ENCODE peak calls at places on chromosomes 4 and X, in ten cellular contexts. F is H9; Y is cardiac muscle cell; P is testis; U is uterus; O is IMR-90; S is fibroblast of lung; M is CD8-positive, alpha-beta T cell; G is OCI-LY7; Z is right lobe of liver. I is an unnamed sample. For H3K4me1, the result is how much of the 10 kb centered on the place peaks cover.

GRCh38 chr4:61877893-61878292 is 677.8 kb downstream of the ADGRL3 start:
- DNase-seq in Y (no peak), Z (no peak), F (no peak), P (no peak), M (no peak), U (no peak), G (no peak), S (no peak), O (no peak), I (no peak)

GRCh38 chrX:4253092-4253491 is 539.6 kb upstream of the PRKX start:
- DNase-seq in Z (no peak), P (no peak), M (no peak), U (no peak), G (peak), Y (no peak), O (no peak), F (no peak), S (no peak), I (no peak)

GRCh38 chr4:89800527-89801103 is 36.3 kb downstream of the SNCA start:
- DNase-seq in U (no peak), Z (no peak), G (no peak), P (no peak), F (no peak), M (no peak), Y (no peak), S (no peak), O (peak), I (no peak)

GRCh38 chr4:55447108-55447708 is 51.5 kb downstream of the TMEM165 start:
- DNase-seq in Y (no peak), O (no peak), Z (no peak), S (no peak), F (no peak), U (no peak), G (no peak), M (no peak), P (no peak), I (no peak)

GRCh38 chr4:25792200-25792791 is 70.5 kb downstream of the SEL1L3 start:
- DNase-seq in M (no peak), P (peak), Z (peak), F (peak), O (no peak), S (no peak), U (no peak), G (peak), Y (peak), I (no peak)

GRCh38 chr4:146637853-146638800 is 566 bp upstream of the POU4F2 start:
- DNase-seq in Z (no peak), O (no peak), F (peak), Y (peak), M (no peak), U (no peak), P (peak), G (no peak), S (no peak), I (peak)

GRCh38 chrX:119760026-119760902 is 1.9 kb downstream of the SOWAHD start:
- DNase-seq in G (peak), O (no peak), Y (no peak), M (no peak), P (no peak), F (no peak), S (no peak), U (no peak), Z (no peak), I (no peak)

GRCh38 chr4:157075811-157076577 is at the start of gene GLRB:
- DNase-seq in Z (no peak), S (peak), F (peak), G (no peak), U (peak), O (peak), P (peak), M (no peak), Y (peak), I (peak)

GRCh38 chr4:109730294-109731051 is 603 bp upstream of the PLA2G12A start:
- DNase-seq in P (peak), Y (peak), M (no peak), G (no peak), U (peak), S (peak), O (peak), Z (peak), F (no peak), I (peak)

GRCh38 chr4:26873391-26874026 is 12.9 kb downstream of the STIM2 start:
- DNase-seq in U (no peak), O (no peak), Y (no peak), S (no peak), M (peak), F (no peak), P (no peak), G (no peak), Z (no peak), I (no peak)

GRCh38 chr4:68927165-68927564 is 24.4 kb downstream of the UGT2A3 start:
- DNase-seq in P (no peak), Y (no peak), M (no peak), G (no peak), O (no peak), F (no peak), Z (no peak), S (no peak), U (no peak), I (no peak)

GRCh38 chr4:186693159-186693815 is 30.4 kb downstream of the FAT1 start:
- DNase-seq in Y (no peak), F (no peak), G (no peak), U (no peak), O (peak), S (peak), Z (no peak), M (no peak), P (peak), I (peak)

GRCh38 chrX:123731258-123731986 is 1.4 kb downstream of the THOC2 start:
- DNase-seq in S (peak), O (peak), U (no peak), F (no peak), G (peak), M (no peak), Z (no peak), Y (peak), P (peak), I (peak)

GRCh38 chrX:116872931-116873330 is 410.2 kb upstream of the CT83 start:
- DNase-seq in P (no peak), U (no peak), F (no peak), Y (no peak), M (no peak), S (no peak), G (no peak), Z (no peak), O (no peak), I (no peak)

GRCh38 chr4:153476829-153477574 is 10.8 kb downstream of the TMEM131L start:
- DNase-seq in O (no peak), G (no peak), Y (no peak), P (no peak), F (no peak), U (no peak), M (no peak), S (no peak), Z (no peak), I (no peak)

GRCh38 chr4:1375761-1376322 is 28.8 kb downstream of the UVSSA start:
- DNase-seq in Z (no peak), G (no peak), Y (no peak), U (no peak), F (no peak), P (no peak), S (no peak), O (no peak), M (no peak), I (peak)

GRCh38 chr4:176845636-176846035 is 52.9 kb upstream of the VEGFC start:
- DNase-seq in F (no peak), S (no peak), Z (no peak), P (no peak), O (no peak), Y (no peak), U (no peak), G (no peak), M (no peak), I (no peak)

GRCh38 chrX:9515464-9515863 is 50.6 kb downstream of the TBL1X start:
- DNase-seq in M (no peak), O (no peak), U (no peak), F (no peak), Z (no peak), G (no peak), Y (no peak), P (no peak), S (no peak), I (no peak)

GRCh38 chr4:40254961-40255721 is 58.3 kb downstream of the RHOH start:
- DNase-seq in F (no peak), Y (no peak), G (no peak), O (peak), S (peak), M (no peak), P (no peak), U (no peak), Z (no peak), I (no peak)

GRCh38 chr4:174604198-174604597 is 81.9 kb upstream of the HPGD start:
- DNase-seq in P (no peak), U (no peak), F (no peak), Z (no peak), O (peak), Y (no peak), S (peak), G (no peak), M (no peak), I (no peak)

GRCh38 chrX:9055354-9055753 is 21.4 kb upstream of the FAM9B start:
- DNase-seq in P (no peak), F (no peak), U (no peak), O (no peak), Z (no peak), Y (no peak), G (no peak), S (no peak), M (no peak), I (no peak)

GRCh38 chr4:110550260-110550659 is 72.6 kb downstream of the PITX2 start:
- DNase-seq in U (no peak), O (peak), P (no peak), Z (no peak), G (no peak), M (no peak), Y (no peak), F (no peak), S (peak), I (no peak)

GRCh38 chr4:148053298-148054003 is 321.6 kb downstream of the ARHGAP10 start:
- DNase-seq in G (peak), Y (no peak), O (peak), U (no peak), M (no peak), S (peak), P (no peak), Z (no peak), F (no peak), I (no peak)

GRCh38 chrX:87528487-87528886 is 10.9 kb downstream of the KLHL4 start:
- DNase-seq in Y (no peak), Z (no peak), M (no peak), O (no peak), G (no peak), F (no peak), S (no peak), U (no peak), P (no peak), I (no peak)

GRCh38 chr4:35934370-35934981 is 309.8 kb downstream of the ARAP2 start:
- DNase-seq in P (no peak), O (peak), Z (no peak), S (peak), G (peak), U (no peak), Y (peak), M (no peak), F (no peak), I (no peak)

GRCh38 chr4:90183254-90183653 is 56.1 kb downstream of the CCSER1 start:
- DNase-seq in Z (no peak), Y (no peak), O (no peak), M (no peak), S (no peak), U (no peak), P (no peak), G (no peak), F (no peak), I (no peak)

GRCh38 chr4:26074672-26075071 is 160.7 kb downstream of the SMIM20 start:
- DNase-seq in G (no peak), Y (no peak), M (no peak), P (no peak), U (no peak), S (no peak), F (no peak), O (no peak), Z (no peak), I (peak)

GRCh38 chr4:141192564-141192963 is 28.1 kb upstream of the ZNF330 start:
- DNase-seq in Y (no peak), S (no peak), P (no peak), O (no peak), F (no peak), G (no peak), M (no peak), U (no peak), Z (no peak), I (no peak)

GRCh38 chrX:9885150-9885549 is 82.0 kb upstream of the CLDN34 start:
- DNase-seq in O (peak), Y (peak), S (peak), F (peak), G (peak), U (no peak), Z (peak), M (peak), P (peak), I (peak)

GRCh38 chrX:72132456-72132855 is 741 bp upstream of the RTL5 start:
- DNase-seq in Z (no peak), O (no peak), U (no peak), P (no peak), M (no peak), G (no peak), S (no peak), Y (no peak), F (no peak), I (no peak)

GRCh38 chr4:125573368-125573767 is 258.6 kb downstream of the FAT4 start:
- DNase-seq in Y (no peak), Z (no peak), S (no peak), P (no peak), F (no peak), G (peak), U (no peak), O (no peak), M (no peak), I (no peak)

GRCh38 chr4:88159137-88159725 is 792 bp upstream of the ABCG2 start:
- DNase-seq in O (no peak), U (no peak), P (peak), Z (no peak), F (peak), Y (no peak), S (no peak), M (no peak), G (no peak), I (peak)

GRCh38 chr4:10808591-10808990 is 124.0 kb upstream of the CLNK start:
- DNase-seq in M (no peak), O (peak), Y (no peak), F (no peak), Z (no peak), U (no peak), G (no peak), S (peak), P (peak), I (no peak)

GRCh38 chrX:10017866-10018265 is 50.7 kb downstream of the CLDN34 start:
- DNase-seq in F (no peak), P (no peak), U (no peak), Z (no peak), Y (peak), G (peak), O (peak), S (peak), M (no peak), I (no peak)

GRCh38 chr4:137685357-137685756 is 153.1 kb upstream of the PCDH18 start:
- DNase-seq in F (no peak), O (peak), Z (no peak), P (no peak), M (no peak), S (peak), U (no peak), Y (no peak), G (no peak), I (no peak)

GRCh38 chr4:189850239-189850856 is 90.3 kb upstream of the FRG1 start:
- DNase-seq in O (no peak), G (no peak), U (no peak), Z (no peak), F (no peak), M (no peak), S (no peak), P (no peak), Y (no peak), I (no peak)
- H3K4me1 ChIP-seq in O (under half), G (under half), U (under half), Z (under half), F (under half), M (under half), S (under half), P (under half), Y (under half), I (under half)

GRCh38 chrX:19672211-19672814 is 157.0 kb upstream of the MAP3K15 start:
- DNase-seq in F (no peak), M (no peak), P (no peak), G (no peak), O (no peak), Z (no peak), U (no peak), S (no peak), Y (no peak), I (no peak)
- H3K27ac ChIP-seq in F (no peak), M (no peak), P (no peak), G (no peak), O (no peak), Z (no peak), U (no peak), S (no peak), Y (no peak), I (no peak)

GRCh38 chrX:65591206-65591605 is 56.6 kb upstream of the LAS1L start:
- DNase-seq in M (no peak), S (no peak), Z (no peak), O (no peak), Y (no peak), P (no peak), G (no peak), U (no peak), F (no peak), I (no peak)
- TF ChIP-seq CTCF in M (no peak), S (no peak), Z (no peak), O (no peak), Y (no peak), P (no peak), G (no peak), U (no peak), F (no peak), I (no peak)

GRCh38 chr4:7902101-7902553 is 37.5 kb downstream of the AFAP1 start:
- DNase-seq in M (no peak), G (no peak), F (no peak), S (no peak), O (no peak), U (no peak), Z (no peak), P (no peak), Y (no peak), I (no peak)
- H3K4me1 ChIP-seq in M (under half), G (under half), F (under half), S (under half), O (under half), U (under half), Z (under half), P (under half), Y (half or more), I (under half)

DNA sequence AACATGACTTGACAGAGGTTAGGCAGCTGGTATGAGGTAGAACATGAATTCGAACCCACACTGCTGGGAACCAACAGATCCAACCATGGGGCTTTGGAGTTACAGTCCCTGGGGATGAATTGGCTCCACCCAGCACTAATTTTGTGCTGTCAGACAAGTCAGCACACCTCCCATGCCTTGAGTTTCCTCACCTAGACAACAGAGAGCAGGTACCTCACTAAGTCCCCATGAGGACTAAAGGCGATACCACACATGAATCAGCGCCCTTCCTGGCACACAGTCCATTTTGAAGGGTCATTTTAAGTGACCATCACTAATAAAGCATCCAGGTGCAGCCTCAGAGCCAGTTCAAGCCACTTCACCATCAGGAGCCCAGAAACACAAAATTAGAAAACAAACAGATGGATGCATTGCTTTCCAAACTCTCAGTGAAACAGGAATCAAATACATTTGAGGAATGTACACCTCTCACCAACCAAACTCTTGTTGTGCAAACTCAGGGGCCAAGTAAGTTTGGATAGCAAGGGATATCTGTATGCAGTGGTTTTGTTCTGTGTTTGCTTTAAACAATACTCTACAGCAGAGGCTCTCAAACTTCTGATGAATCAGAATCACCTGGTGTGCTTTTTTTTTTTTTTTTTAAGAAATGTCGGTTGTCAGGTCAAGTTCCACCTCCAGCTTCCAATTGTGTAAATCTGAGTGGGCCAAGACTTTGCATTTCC is 10.1 kb downstream of the IDS start:
- DNase-seq in F (no peak), G (no peak), Z (no peak), Y (no peak), M (no peak), O (no peak), P (no peak), S (no peak), U (no peak), I (no peak)
- H3K27ac ChIP-seq in F (no peak), G (no peak), Z (no peak), Y (no peak), M (no peak), O (no peak), P (no peak), S (no peak), U (no peak), I (no peak)

DNA sequence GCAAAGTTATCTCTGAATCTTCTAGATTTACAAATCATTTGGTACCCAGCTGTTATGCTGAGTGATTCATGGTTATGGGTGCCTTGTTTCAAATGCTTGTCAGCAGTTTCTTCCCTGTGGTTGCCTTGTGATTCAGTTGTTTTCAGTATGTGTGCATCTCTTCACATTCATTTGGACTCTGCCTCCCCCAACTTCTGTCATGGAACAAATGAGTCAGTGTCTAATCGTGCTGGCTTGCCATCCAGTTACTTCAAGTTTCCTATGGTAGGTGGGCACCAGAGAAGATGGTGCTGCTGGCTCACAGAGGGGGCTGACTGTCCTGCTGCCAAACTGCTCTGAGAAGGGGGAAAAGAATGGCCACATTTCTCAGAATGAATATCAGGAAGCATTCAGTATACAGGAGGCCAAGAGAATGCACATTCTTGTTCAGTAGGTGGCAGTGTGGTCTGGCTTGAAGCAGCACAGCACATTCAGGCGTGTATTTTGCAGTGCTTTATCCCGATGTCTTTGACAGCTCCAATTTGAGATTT is 260.9 kb downstream of the GLUD2 start:
- DNase-seq in F (peak), Y (peak), O (no peak), S (no peak), P (peak), Z (no peak), G (peak), U (peak), M (peak), I (no peak)
- TF ChIP-seq CTCF in F (peak), Y (peak), O (no peak), S (no peak), P (peak), Z (peak), G (peak), U (no peak), M (no peak), I (peak)